ENCODE peak calls at places on chromosomes 7 and 10, in eight cellular contexts. P is IMR-90, Y is erythroblast, G is ovary, F is adrenal gland, H is right lobe of liver, X is uterus, R is sigmoid colon. D is an unnamed sample.

GRCh38 chr7:116653646-116654045 is 18.4 kb upstream of the MET start:
- DNase-seq in P (no peak), Y (no peak), G (no peak), F (no peak), H (no peak), X (no peak), R (no peak), D (no peak)

GRCh38 chr10:36254191-36254590 is 612.1 kb upstream of the FZD8 start:
- DNase-seq in P (peak), Y (no peak), G (peak), F (peak), H (peak), X (peak), R (peak), D (no peak)

GRCh38 chr7:128713794-128714193 is 25.4 kb upstream of the CALU start:
- DNase-seq in P (peak), Y (no peak), G (no peak), F (no peak), H (no peak), X (no peak), R (no peak), D (no peak)

GRCh38 chr10:51063659-51064535 is 10.4 kb upstream of the PRKG1 start:
- DNase-seq in P (peak), Y (peak), G (no peak), F (no peak), H (no peak), X (no peak), R (no peak), D (no peak)

GRCh38 chr7:101781384-101781783 is 36.0 kb upstream of the CUX1 start:
- DNase-seq in P (no peak), Y (no peak), G (no peak), F (no peak), H (peak), X (no peak), R (no peak), D (no peak)

GRCh38 chr7:130492519-130493274 is 812 bp downstream of the MEST start:
- DNase-seq in P (no peak), Y (no peak), G (no peak), F (no peak), H (no peak), X (no peak), R (no peak), D (no peak)

GRCh38 chr10:52786098-52786497 is 13.5 kb upstream of the MBL2 start:
- DNase-seq in P (no peak), Y (no peak), G (no peak), F (no peak), H (no peak), X (no peak), R (no peak), D (no peak)

GRCh38 chr10:94123253-94123995 is 129.7 kb downstream of the PLCE1 start:
- DNase-seq in P (peak), Y (no peak), G (no peak), F (no peak), H (no peak), X (no peak), R (no peak), D (peak)

GRCh38 chr10:28327494-28327886 is 24.6 kb upstream of the MPP7 start:
- DNase-seq in P (peak), Y (no peak), G (no peak), F (no peak), H (no peak), X (no peak), R (no peak), D (no peak)

GRCh38 chr7:21943436-21943835 is 2.3 kb downstream of the CDCA7L start:
- DNase-seq in P (no peak), Y (no peak), G (no peak), F (no peak), H (no peak), X (no peak), R (no peak), D (no peak)

GRCh38 chr10:98589007-98589406 is 142.3 kb upstream of the HPS1 start:
- DNase-seq in P (peak), Y (no peak), G (no peak), F (no peak), H (no peak), X (no peak), R (no peak), D (no peak)

GRCh38 chr7:80923211-80923612 is 4.4 kb upstream of the SEMA3C start:
- DNase-seq in P (no peak), Y (no peak), G (no peak), F (no peak), H (no peak), X (no peak), R (no peak), D (no peak)

GRCh38 chr7:158029431-158029938 is 558.1 kb downstream of the PTPRN2 start:
- DNase-seq in P (no peak), Y (no peak), G (no peak), F (no peak), H (no peak), X (no peak), R (peak), D (no peak)

GRCh38 chr7:28114056-28114455 is 66.5 kb downstream of the JAZF1 start:
- DNase-seq in P (no peak), Y (no peak), G (no peak), F (no peak), H (no peak), X (no peak), R (no peak), D (no peak)

GRCh38 chr10:68721673-68721963 is 579 bp downstream of the CCAR1 start:
- DNase-seq in P (no peak), Y (no peak), G (no peak), F (no peak), H (no peak), X (no peak), R (no peak), D (no peak)

GRCh38 chr7:1176891-1177373 is 16.9 kb upstream of the ZFAND2A start:
- DNase-seq in P (peak), Y (peak), G (no peak), F (peak), H (peak), X (no peak), R (no peak), D (no peak)

GRCh38 chr7:70710011-70710480 is 421.9 kb upstream of the GALNT17 start:
- DNase-seq in P (peak), Y (no peak), G (no peak), F (no peak), H (no peak), X (no peak), R (no peak), D (peak)

GRCh38 chr10:124131176-124131575 is 37.8 kb upstream of the CHST15 start:
- DNase-seq in P (no peak), Y (no peak), G (no peak), F (no peak), H (no peak), X (no peak), R (no peak), D (no peak)

GRCh38 chr10:18689498-18689897 is 30.3 kb downstream of the ARL5B start:
- DNase-seq in P (peak), Y (peak), G (no peak), F (no peak), H (no peak), X (no peak), R (no peak), D (no peak)

GRCh38 chr7:77537136-77537594 is at the start of gene PTPN12:
- DNase-seq in P (no peak), Y (no peak), G (peak), F (no peak), H (no peak), X (no peak), R (peak), D (no peak)

GRCh38 chr10:19097151-19097550 is 48.5 kb downstream of the MALRD1 start:
- DNase-seq in P (peak), Y (no peak), G (no peak), F (no peak), H (no peak), X (no peak), R (no peak), D (no peak)

GRCh38 chr10:71319042-71319799 is at the start of gene SLC29A3:
- DNase-seq in P (peak), Y (peak), G (peak), F (peak), H (peak), X (peak), R (peak), D (peak)

GRCh38 chr7:102331536-102332275 is 24.5 kb downstream of the SPDYE6 start:
- DNase-seq in P (no peak), Y (no peak), G (no peak), F (no peak), H (no peak), X (no peak), R (no peak), D (no peak)

GRCh38 chr10:62911210-62911963 is 95.2 kb upstream of the EGR2 start:
- DNase-seq in P (no peak), Y (no peak), G (no peak), F (no peak), H (no peak), X (no peak), R (no peak), D (no peak)

GRCh38 chr7:23184709-23185354 is 3.0 kb downstream of the NUP42 start:
- DNase-seq in P (peak), Y (peak), G (no peak), F (peak), H (no peak), X (peak), R (no peak), D (peak)

GRCh38 chr10:49313501-49314070 is 14.6 kb downstream of the C10orf71 start:
- DNase-seq in P (no peak), Y (no peak), G (no peak), F (no peak), H (no peak), X (no peak), R (no peak), D (no peak)

GRCh38 chr10:62306663-62307062 is 38.0 kb upstream of the RTKN2 start:
- DNase-seq in P (no peak), Y (no peak), G (no peak), F (no peak), H (no peak), X (no peak), R (no peak), D (no peak)

GRCh38 chr10:44850356-44850934 is 60.7 kb upstream of the TMEM72 start:
- DNase-seq in P (no peak), Y (no peak), G (no peak), F (no peak), H (no peak), X (no peak), R (no peak), D (no peak)

GRCh38 chr7:106895246-106895864 is 30.3 kb downstream of the PIK3CG start:
- DNase-seq in P (no peak), Y (no peak), G (peak), F (peak), H (no peak), X (no peak), R (no peak), D (no peak)

DNA sequence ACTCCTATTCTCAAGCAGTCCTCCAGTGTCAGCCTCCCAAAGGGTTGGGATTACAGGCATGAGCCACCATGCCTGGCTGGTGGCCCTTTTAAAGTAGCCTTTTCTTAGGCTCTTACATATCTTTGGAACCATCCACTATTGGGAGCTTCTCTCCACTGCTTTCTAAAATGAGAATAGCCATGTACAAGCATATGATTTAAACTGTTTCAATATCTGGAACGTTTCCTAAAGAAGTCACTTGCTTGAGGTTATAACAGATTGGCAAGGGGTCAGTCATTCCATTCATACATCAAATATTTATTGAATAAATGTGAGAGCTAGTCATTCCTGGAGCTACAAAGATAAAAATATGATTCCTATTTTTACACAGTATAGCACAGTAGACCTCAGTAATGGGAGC is 97.4 kb upstream of the LRGUK start:
- DNase-seq in P (peak), Y (no peak), G (no peak), F (no peak), H (no peak), X (no peak), R (no peak), D (no peak)
- TF ChIP-seq POLR2A in P (no peak), Y (no peak), G (no peak), F (no peak), H (no peak), X (no peak), R (no peak), D (no peak)

GRCh38 chr7:25726180-25726579 is 425.8 kb upstream of the NFE2L3 start:
- DNase-seq in P (no peak), Y (no peak), G (no peak), F (no peak), H (no peak), X (peak), R (no peak), D (no peak)
- TF ChIP-seq POLR2A in P (no peak), Y (no peak), G (no peak), F (no peak), H (no peak), X (no peak), R (no peak), D (no peak)

GRCh38 chr10:620417-620816 is 69.1 kb downstream of the DIP2C start:
- DNase-seq in P (no peak), Y (no peak), G (no peak), F (no peak), H (no peak), X (no peak), R (no peak), D (no peak)
- TF ChIP-seq POLR2A in P (no peak), Y (no peak), G (no peak), F (no peak), H (no peak), X (no peak), R (no peak), D (no peak)

DNA sequence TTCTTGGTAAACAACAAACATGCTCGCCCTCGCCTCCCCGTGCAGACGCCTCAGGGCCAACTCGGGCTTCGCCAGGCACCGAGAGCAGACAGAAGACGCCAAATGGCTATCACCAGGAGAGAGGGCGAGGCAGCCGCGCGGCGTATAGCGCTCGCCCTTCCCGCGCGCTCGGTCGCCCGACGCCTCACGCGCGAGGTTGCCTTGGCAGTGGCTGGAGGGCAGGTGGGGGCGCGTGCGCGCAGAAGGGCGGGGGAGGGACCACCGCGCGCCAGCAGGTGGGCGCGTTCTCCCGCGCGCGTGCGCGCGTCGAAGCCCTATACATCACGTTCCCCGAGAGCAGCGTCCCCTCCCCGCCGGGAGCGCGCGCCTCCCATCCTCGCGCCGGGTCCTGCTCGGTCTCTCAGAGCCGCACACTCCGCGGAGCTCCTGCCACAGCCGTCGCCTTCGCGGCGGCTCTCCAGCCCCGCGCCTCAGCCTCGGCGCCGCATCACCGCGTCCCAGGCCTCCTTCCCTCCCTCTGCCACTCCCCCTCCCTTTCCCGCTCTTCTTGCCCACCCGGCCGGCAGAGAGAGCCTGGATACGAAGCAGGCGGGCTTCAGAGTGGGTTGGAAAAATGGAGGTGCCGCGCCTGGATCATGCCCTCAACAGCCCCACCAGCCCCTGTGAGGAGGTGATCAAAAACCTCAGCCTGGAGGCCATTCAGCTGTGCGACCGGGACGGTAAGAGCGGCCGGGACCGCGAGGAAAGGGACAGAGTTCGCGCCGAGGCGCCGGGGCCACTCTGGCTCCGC is at the start of gene PHYHIPL:
- DNase-seq in P (no peak), Y (no peak), G (no peak), F (peak), H (peak), X (no peak), R (peak), D (no peak)
- TF ChIP-seq POLR2A in P (no peak), Y (no peak), G (no peak), F (no peak), H (no peak), X (no peak), R (no peak), D (no peak)